ENCODE peak calls at places on chromosomes 11 and 22, in four cellular contexts. T is A549, R is heart left ventricle, M is stomach. E is an unnamed sample.

GRCh38 chr11:93476796-93477195 is 66.4 kb downstream of the SMCO4 start:
- DNase-seq in T (peak), R (no peak), M (no peak), E (no peak)

GRCh38 chr11:134655189-134655937 is 243.3 kb upstream of the B3GAT1 start:
- DNase-seq in R (no peak), T (no peak), M (peak), E (no peak)

GRCh38 chr11:70660889-70661197 is 262.5 kb downstream of the CTTN start:
- DNase-seq in R (no peak), T (no peak), M (no peak), E (no peak)

GRCh38 chr22:31080164-31080847 is 812 bp upstream of the SMTN start:
- DNase-seq in R (no peak), T (no peak), M (no peak), E (no peak)

GRCh38 chr22:49638788-49639187 is 188.9 kb downstream of the BRD1 start:
- DNase-seq in R (no peak), T (no peak), M (no peak), E (no peak)

GRCh38 chr22:50105529-50106100 is 15.8 kb downstream of the MOV10L1 start:
- DNase-seq in M (no peak), T (no peak), R (no peak), E (no peak)

GRCh38 chr11:72738199-72739141 is 13.7 kb downstream of the ARAP1 start:
- DNase-seq in M (peak), R (peak), T (no peak), E (peak)

GRCh38 chr11:121928597-121929580 is 187.1 kb downstream of the BLID start:
- DNase-seq in M (no peak), R (no peak), T (no peak), E (no peak)

GRCh38 chr11:120744016-120744994 is 232.8 kb downstream of the GRIK4 start:
- DNase-seq in M (no peak), R (no peak), T (no peak), E (no peak)

GRCh38 chr11:17771841-17772401 is 37.3 kb downstream of the KCNC1 start:
- DNase-seq in T (no peak), R (no peak), M (no peak), E (no peak)

GRCh38 chr11:17473071-17473744 is 3.4 kb downstream of the ABCC8 start:
- DNase-seq in T (peak), R (no peak), M (no peak), E (no peak)

GRCh38 chr22:37760152-37760551 is 47.6 kb upstream of the GCAT start:
- DNase-seq in M (no peak), R (no peak), T (peak), E (no peak)

GRCh38 chr11:2369320-2369719 is 7.8 kb upstream of the CD81 start:
- DNase-seq in M (no peak), T (no peak), R (no peak), E (no peak)

GRCh38 chr11:62122076-62122475 is 1.7 kb upstream of the INCENP start:
- DNase-seq in M (no peak), R (no peak), T (peak), E (no peak)

GRCh38 chr11:114466742-114467141 is 27.5 kb downstream of the REXO2 start:
- DNase-seq in T (no peak), R (no peak), M (no peak), E (no peak)

GRCh38 chr11:14125529-14125928 is 163.0 kb downstream of the SPON1 start:
- DNase-seq in M (no peak), T (no peak), R (no peak), E (no peak)

GRCh38 chr11:36402568-36403181 is 106.6 kb downstream of the PRR5L start:
- DNase-seq in M (no peak), T (no peak), R (no peak), E (no peak)

GRCh38 chr22:25051983-25052710 is 99.6 kb downstream of the KIAA1671 start:
- DNase-seq in M (peak), R (peak), T (no peak), E (no peak)

GRCh38 chr11:69546735-69547370 is 65.4 kb downstream of the LINC01488 start:
- DNase-seq in T (no peak), R (no peak), M (no peak), E (no peak)

GRCh38 chr11:60994450-60995135 is 23.1 kb downstream of the CD6 start:
- DNase-seq in R (no peak), M (no peak), T (no peak), E (no peak)

GRCh38 chr11:79045811-79046304 is 395.0 kb downstream of the TENM4 start:
- DNase-seq in M (no peak), R (no peak), T (no peak), E (no peak)

GRCh38 chr11:80503990-80504389 is 1063.2 kb upstream of the TENM4 start:
- DNase-seq in R (no peak), M (no peak), T (no peak), E (no peak)

GRCh38 chr11:60528934-60529333 is 13.7 kb downstream of the MS4A13 start:
- DNase-seq in T (no peak), R (no peak), M (no peak), E (no peak)

GRCh38 chr11:7548659-7549283 is 35.0 kb downstream of the PPFIBP2 start:
- DNase-seq in M (peak), T (peak), R (no peak), E (no peak)

GRCh38 chr11:120651396-120651795 is 139.8 kb downstream of the GRIK4 start:
- DNase-seq in R (no peak), M (no peak), T (no peak), E (no peak)

DNA sequence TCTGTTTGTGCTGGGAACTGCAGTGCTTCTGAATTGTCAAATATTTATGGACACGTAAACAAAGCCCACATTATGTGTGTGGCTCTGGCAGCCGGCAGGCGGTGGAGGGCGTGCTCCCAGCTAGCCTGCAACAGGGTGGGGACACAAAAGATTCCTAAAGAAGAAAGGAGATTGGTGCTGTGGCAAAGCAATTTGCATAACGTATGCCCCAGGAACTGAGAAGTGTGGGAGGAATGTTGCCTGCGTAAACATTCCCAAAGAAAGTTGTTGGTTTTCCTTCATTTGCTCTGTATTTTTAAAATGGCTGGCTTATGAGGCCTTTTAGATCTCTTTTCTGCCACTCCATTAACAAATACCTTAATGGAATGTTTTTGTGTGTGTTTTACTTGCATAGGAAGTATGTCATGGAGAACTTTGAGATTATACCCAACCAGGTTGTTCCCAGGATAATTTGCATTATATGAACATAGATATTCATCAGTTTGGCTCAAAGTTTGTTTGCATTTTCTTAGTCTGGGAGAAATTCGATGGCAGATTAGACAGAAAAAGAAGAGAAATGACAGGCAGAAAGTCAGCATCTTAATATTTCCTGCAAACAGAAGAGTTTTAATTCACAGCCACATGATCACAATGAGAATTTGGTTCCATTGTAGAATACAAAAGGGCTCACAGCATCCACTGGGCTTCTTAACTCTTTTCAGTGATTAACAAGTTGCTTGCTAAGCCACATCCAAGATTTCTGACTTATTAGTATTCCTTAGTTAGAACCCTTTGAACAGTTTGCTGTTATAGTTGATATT is 41.8 kb upstream of the DLAT start:
- DNase-seq in T (peak), M (peak), R (no peak), E (no peak)
- H3K4me3 ChIP-seq in T (no peak), M (peak), R (no peak), E (no peak)

GRCh38 chr11:100830978-100831732 is 144.1 kb downstream of the ARHGAP42 start:
- DNase-seq in R (peak), T (peak), M (no peak), E (no peak)

GRCh38 chr11:100830295-100830694 is 143.2 kb downstream of the ARHGAP42 start:
- DNase-seq in T (no peak), R (no peak), M (peak), E (peak)

GRCh38 chr11:100825610-100826009 is 138.5 kb downstream of the ARHGAP42 start:
- DNase-seq in R (no peak), M (no peak), T (no peak), E (no peak)

GRCh38 chr11:100831929-100832480 is 144.9 kb downstream of the ARHGAP42 start:
- DNase-seq in M (no peak), T (no peak), R (peak), E (peak)

DNA sequence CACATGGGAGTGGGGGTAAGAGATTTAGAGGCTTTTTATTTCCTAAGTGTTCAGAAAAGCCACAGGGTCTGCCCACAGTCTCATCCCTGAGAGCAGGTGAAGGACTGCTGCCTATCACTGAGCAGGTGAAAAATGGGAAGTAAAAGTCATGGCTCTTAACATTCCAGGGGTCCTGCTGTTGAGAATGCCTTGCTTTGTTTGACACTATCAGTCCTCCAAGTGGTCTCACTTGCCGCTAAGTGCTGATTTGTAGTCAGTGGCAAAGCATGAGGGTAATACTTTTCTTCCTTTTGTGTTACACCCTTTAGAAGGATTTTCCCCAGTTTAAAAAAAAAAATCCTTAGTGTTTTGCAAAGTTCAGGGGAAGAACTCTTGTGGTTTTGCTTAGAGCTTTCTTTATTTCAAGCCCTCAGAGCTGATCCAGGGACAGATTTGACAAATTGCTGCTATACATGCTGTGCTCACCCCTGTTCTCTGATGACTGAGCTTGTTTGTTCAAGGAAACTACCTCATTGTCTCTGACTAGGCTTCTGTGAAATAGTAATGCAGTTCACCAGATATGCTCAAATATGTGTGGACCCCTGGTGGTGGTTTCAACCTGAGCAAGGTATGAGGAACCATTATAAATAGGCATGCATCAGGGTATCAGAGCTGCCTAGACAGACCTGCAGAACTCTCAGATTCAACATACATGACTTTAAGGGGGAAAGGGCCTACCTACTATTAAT is 141.0 kb downstream of the ARHGAP42 start:
- DNase-seq in T (peak), R (no peak), M (no peak), E (no peak)
- TF ChIP-seq CTCF in T (peak), R (no peak), M (no peak), E (peak)

DNA sequence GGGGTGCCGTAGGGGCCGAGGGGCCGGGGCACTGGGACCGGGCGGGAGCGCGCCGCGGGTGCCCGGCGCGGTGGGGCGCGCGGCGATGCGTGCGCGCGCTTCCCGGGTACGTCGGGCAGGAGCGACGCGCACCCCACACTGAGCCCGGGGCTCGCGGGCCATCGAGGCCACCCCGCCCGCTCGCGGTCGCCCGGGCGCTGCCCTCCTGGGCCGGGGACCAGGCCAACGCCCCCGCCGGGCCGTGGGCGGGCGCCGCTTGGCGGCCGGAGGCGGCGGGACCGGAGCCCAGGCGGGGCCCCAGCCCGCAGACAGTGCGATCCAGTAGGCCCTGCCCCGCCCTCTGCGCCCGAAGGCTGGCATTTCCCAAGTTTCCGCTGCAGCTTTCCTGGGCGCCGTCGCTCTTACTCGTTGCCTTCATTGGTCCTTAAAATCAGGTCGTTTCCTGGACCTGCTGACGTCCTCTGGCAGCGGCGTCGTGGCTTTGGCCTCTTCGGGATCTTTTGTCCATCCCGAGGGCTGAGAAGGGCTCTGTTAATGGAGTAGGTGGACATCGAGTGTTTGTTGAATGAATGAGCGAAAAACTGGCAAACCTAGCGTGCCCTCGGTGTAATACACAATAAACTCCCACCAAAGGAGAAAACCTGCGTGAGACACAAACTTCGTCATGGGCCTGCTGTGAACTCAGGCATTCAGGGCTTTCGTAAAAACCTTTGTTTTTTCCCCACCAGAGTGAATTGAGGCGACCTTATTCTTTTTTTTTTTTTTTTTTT is 638 bp downstream of the PARVA start:
- DNase-seq in T (peak), R (peak), M (peak), E (peak)
- TF ChIP-seq POLR2A in T (peak), R (no peak), M (no peak), E (peak)

GRCh38 chr22:29124777-29125506 is 52.1 kb downstream of the KREMEN1 start:
- DNase-seq in R (no peak), M (no peak), T (no peak), E (no peak)
- H3K4me3 ChIP-seq in R (no peak), M (no peak), T (no peak), E (no peak)

GRCh38 chr22:36369004-36369921 is 18.5 kb downstream of the MYH9 start:
- DNase-seq in T (no peak), M (no peak), R (peak), E (no peak)

GRCh38 chr22:36369922-36370781 is 17.6 kb downstream of the MYH9 start:
- DNase-seq in M (peak), R (peak), T (peak), E (peak)

GRCh38 chr22:36367479-36367878 is 20.3 kb downstream of the MYH9 start:
- DNase-seq in R (peak), T (no peak), M (no peak), E (no peak)

GRCh38 chr22:36367066-36367465 is 20.7 kb downstream of the MYH9 start:
- DNase-seq in R (peak), M (no peak), T (no peak), E (no peak)

GRCh38 chr22:36368359-36368983 is 19.3 kb downstream of the MYH9 start:
- DNase-seq in R (peak), T (peak), M (no peak), E (no peak)
- TF ChIP-seq CTCF in R (no peak), T (no peak), M (no peak), E (no peak)